ENCODE peak calls at places on chromosomes 13 and 19, in four cellular contexts. P, K, I and G are unnamed samples.

GRCh38 chr13:103815619-103816018 is 749.4 kb upstream of the SLC10A2 start:
- DNase-seq in I (no peak), K (no peak), P (no peak), G (no peak)

GRCh38 chr19:405138-405965 is 3.6 kb downstream of the C2CD4C start:
- DNase-seq in P (no peak), I (no peak), K (no peak), G (no peak)

GRCh38 chr19:53541971-53542370 is 4.0 kb downstream of the ZNF331 start:
- DNase-seq in P (no peak), K (no peak), I (no peak), G (no peak)

GRCh38 chr13:20669162-20669561 is 34.3 kb upstream of the IL17D start:
- DNase-seq in I (no peak), P (no peak), K (no peak), G (no peak)

GRCh38 chr19:29268103-29268502 is 55.2 kb upstream of the UQCRFS1 start:
- DNase-seq in I (no peak), K (no peak), P (no peak), G (no peak)

GRCh38 chr13:104314926-104315535 is 1248.8 kb upstream of the SLC10A2 start:
- DNase-seq in K (peak), I (no peak), P (no peak), G (no peak)

GRCh38 chr13:102555914-102556553 is 40.8 kb upstream of the TPP2 start:
- DNase-seq in K (peak), I (no peak), P (no peak), G (no peak)

GRCh38 chr13:99652901-99653300 is 151.6 kb downstream of the TM9SF2 start:
- DNase-seq in K (no peak), P (no peak), I (no peak), G (no peak)

GRCh38 chr19:37218592-37218935 is 550 bp downstream of the ZNF383 start:
- DNase-seq in K (peak), I (no peak), P (no peak), G (peak)

GRCh38 chr13:61383101-61383500 is 32.5 kb downstream of the PCDH20 start:
- DNase-seq in I (no peak), K (no peak), P (no peak), G (no peak)

GRCh38 chr19:46713781-46714522 is 3.0 kb downstream of the PRKD2 start:
- DNase-seq in K (peak), P (peak), I (no peak), G (peak)

GRCh38 chr19:8028951-8029491 is 23.5 kb upstream of the CCL25 start:
- DNase-seq in P (no peak), K (peak), I (no peak), G (no peak)

GRCh38 chr19:46426035-46426505 is 2.7 kb downstream of the PNMA8C start:
- DNase-seq in I (no peak), P (no peak), K (no peak), G (no peak)

GRCh38 chr13:43978688-43979087 is 99.0 kb downstream of the LACC1 start:
- DNase-seq in K (no peak), P (no peak), I (no peak), G (no peak)

GRCh38 chr13:99528547-99528946 is 27.3 kb downstream of the TM9SF2 start:
- DNase-seq in I (no peak), K (no peak), P (no peak), G (no peak)

GRCh38 chr19:2511991-2512390 is 36.1 kb downstream of the GADD45B start:
- DNase-seq in P (no peak), K (no peak), I (no peak), G (no peak)

GRCh38 chr19:52397310-52398090 is at the start of gene ZNF528:
- DNase-seq in K (peak), I (peak), P (peak), G (peak)

GRCh38 chr13:80444240-80445015 is 103.5 kb upstream of the SPRY2 start:
- DNase-seq in P (no peak), K (no peak), I (no peak), G (no peak)

GRCh38 chr13:101514695-101515275 is 62.3 kb downstream of the ITGBL1 start:
- DNase-seq in P (no peak), K (peak), I (peak), G (no peak)

GRCh38 chr19:1389033-1389940 is 5.6 kb downstream of the NDUFS7 start:
- DNase-seq in P (no peak), I (no peak), K (no peak), G (no peak)

GRCh38 chr13:53782400-53783030 is 753.9 kb downstream of the OLFM4 start:
- DNase-seq in K (peak), I (no peak), P (no peak), G (peak)

GRCh38 chr13:64505511-64505910 is 2724.6 kb downstream of the PCDH9 start:
- DNase-seq in K (peak), I (peak), P (no peak), G (no peak)

GRCh38 chr13:109156181-109156935 is 526.9 kb downstream of the MYO16 start:
- DNase-seq in K (peak), P (no peak), I (peak), G (peak)

GRCh38 chr19:55344444-55344843 is 4.8 kb downstream of the KMT5C start:
- DNase-seq in P (no peak), I (no peak), K (no peak), G (no peak)

GRCh38 chr13:21371011-21371410 is 88.1 kb downstream of the ZDHHC20 start:
- DNase-seq in K (no peak), I (no peak), P (no peak), G (no peak)

GRCh38 chr13:73000027-73000674 is 58.7 kb upstream of the KLF5 start:
- DNase-seq in K (peak), I (no peak), P (no peak), G (no peak)

GRCh38 chr19:6125571-6125989 is 9.9 kb upstream of the ACSBG2 start:
- DNase-seq in I (peak), P (peak), K (peak), G (peak)

GRCh38 chr13:44756411-44756810 is 180.3 kb upstream of the TSC22D1 start:
- DNase-seq in K (no peak), P (no peak), I (no peak), G (no peak)

GRCh38 chr19:47446534-47447469 is 24.9 kb downstream of the SLC8A2 start:
- DNase-seq in K (no peak), P (peak), I (no peak), G (no peak)

GRCh38 chr19:48746738-48747575 is at the start of gene IZUMO1:
- DNase-seq in K (peak), P (peak), I (peak), G (no peak)

GRCh38 chr19:55410168-55410567 is 2.6 kb upstream of the UBE2S start:
- DNase-seq in K (no peak), P (no peak), I (no peak), G (no peak)

GRCh38 chr19:44644391-44645016 is 794 bp downstream of the PVR start:
- DNase-seq in K (peak), I (no peak), P (peak), G (no peak)

GRCh38 chr13:61156753-61157152 is 258.9 kb downstream of the PCDH20 start:
- DNase-seq in K (no peak), P (no peak), I (no peak), G (no peak)

GRCh38 chr13:42041684-42042035 is 6.8 kb upstream of the DGKH start:
- DNase-seq in K (peak), I (no peak), P (peak), G (no peak)

GRCh38 chr19:34365463-34366401 is 736 bp downstream of the GPI start:
- DNase-seq in K (peak), P (peak), I (no peak), G (no peak)

GRCh38 chr13:77239312-77239711 is 87.6 kb downstream of the MYCBP2 start:
- DNase-seq in K (peak), I (no peak), P (no peak), G (no peak)

GRCh38 chr13:31436478-31436877 is 236.7 kb downstream of the B3GLCT start:
- DNase-seq in I (no peak), P (no peak), K (no peak), G (no peak)

GRCh38 chr19:39971380-39971841 is 446 bp downstream of the PSMC4 start:
- DNase-seq in K (no peak), P (no peak), I (no peak), G (no peak)

GRCh38 chr19:29552454-29553280 is 26.9 kb downstream of the VSTM2B start:
- DNase-seq in P (no peak), K (no peak), I (no peak), G (no peak)

GRCh38 chr19:50567052-50567841 is 988 bp downstream of the LRRC4B start:
- DNase-seq in I (no peak), P (no peak), K (no peak), G (no peak)
- H3K4me3 ChIP-seq in I (no peak), P (no peak), K (no peak), G (no peak)

GRCh38 chr19:16067205-16067938 is 8.9 kb upstream of the TPM4 start:
- DNase-seq in I (peak), P (peak), K (peak), G (peak)
- H3K4me3 ChIP-seq in I (peak), P (peak), K (peak), G (peak)

DNA sequence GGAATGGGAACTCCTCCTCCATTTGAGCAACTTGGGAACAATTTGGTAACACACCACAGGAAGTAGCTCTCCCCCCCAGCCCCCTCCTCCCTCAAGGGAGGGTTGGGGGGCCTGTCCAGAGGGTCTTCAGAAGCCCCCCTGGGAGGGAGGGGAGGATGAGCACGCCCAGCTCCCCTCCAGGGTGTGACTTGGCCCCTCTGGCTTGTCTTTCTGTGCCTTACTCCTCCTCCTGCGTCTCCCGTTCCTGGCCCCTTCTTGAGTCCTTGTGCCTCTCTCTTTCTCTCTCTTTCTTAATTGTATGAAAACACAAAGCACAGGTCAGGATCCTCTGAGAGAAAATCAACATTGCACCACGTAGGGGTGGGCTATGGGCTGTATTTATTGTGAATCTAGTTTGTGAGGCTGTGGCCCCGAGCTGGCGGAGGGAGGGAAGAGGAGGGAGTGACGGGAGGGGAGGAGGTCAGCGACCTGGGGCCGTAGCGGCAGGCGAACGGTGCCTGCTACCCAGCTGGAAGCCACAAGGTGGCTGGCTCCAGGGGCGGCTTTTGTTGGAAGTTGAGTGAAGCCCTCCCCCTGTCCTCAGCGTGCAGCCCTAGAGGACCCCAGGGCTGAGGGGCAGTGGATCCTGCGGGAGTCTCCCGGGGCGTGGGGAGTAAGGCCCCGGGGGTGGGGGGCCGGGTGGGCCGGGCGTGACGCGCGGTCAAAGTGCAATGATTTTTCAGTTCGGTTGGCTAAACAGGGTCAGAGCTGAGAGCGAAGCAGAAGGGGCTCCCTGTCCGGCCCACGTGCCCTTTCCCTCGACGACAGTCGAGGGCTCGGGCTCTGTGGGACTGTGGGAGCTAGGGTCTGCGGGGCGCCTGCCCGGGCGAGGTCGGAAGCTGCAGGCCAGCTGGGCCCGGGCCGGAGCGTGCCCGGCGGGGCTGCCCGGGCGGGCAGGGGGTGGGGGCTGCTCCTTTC is 6.4 kb downstream of the LYL1 start:
- DNase-seq in P (no peak), I (no peak), K (no peak), G (no peak)
- H3K4me3 ChIP-seq in P (peak), I (no peak), K (no peak), G (no peak)

GRCh38 chr19:18329035-18329376 is 6.1 kb upstream of the LSM4 start:
- DNase-seq in P (no peak), I (no peak), K (no peak), G (no peak)
- H3K4me3 ChIP-seq in P (peak), I (peak), K (peak), G (no peak)

DNA sequence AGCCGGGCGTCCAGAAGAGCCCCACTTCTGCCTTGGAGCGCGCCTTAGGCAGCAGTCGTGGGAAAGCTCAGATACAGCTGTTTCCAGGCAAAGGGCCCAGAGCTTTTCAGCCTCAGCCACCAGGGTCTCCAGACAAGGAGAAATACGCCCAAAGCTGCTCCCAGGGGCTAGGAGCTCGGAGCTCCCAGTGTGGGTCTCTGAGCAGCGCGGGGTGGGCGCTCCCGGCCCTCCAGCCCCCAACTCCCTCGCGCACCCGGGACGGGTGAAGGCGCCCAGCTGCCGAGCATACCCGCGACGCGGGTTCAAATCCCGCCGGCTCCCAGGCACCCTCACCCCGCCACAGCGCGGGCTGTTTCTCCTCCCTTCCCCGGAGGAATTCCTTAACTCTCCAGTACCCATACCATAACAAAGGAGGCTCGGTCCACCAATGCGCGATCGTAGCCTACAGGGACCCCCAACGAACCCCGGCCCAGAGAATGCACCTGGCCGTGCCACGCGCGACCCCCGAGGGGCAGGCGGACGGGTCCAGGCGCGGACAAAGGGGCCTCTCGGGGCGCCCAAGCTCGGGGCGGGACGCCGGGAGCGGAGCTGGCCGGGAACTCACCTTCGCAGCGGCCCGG is 507 bp downstream of the COL4A1 start:
- DNase-seq in P (no peak), I (no peak), K (no peak), G (no peak)
- H3K4me3 ChIP-seq in P (peak), I (peak), K (peak), G (peak)

GRCh38 chr19:50148528-50148927 is 14.6 kb downstream of the IZUMO2 start:
- DNase-seq in K (no peak), I (no peak), P (no peak), G (no peak)
- H3K4me3 ChIP-seq in K (no peak), I (no peak), P (peak), G (no peak)

GRCh38 chr19:38949580-38950367 is 19.0 kb downstream of the MRPS12 start:
- DNase-seq in P (peak), I (no peak), K (peak), G (no peak)
- H3K4me3 ChIP-seq in P (peak), I (peak), K (no peak), G (no peak)

DNA sequence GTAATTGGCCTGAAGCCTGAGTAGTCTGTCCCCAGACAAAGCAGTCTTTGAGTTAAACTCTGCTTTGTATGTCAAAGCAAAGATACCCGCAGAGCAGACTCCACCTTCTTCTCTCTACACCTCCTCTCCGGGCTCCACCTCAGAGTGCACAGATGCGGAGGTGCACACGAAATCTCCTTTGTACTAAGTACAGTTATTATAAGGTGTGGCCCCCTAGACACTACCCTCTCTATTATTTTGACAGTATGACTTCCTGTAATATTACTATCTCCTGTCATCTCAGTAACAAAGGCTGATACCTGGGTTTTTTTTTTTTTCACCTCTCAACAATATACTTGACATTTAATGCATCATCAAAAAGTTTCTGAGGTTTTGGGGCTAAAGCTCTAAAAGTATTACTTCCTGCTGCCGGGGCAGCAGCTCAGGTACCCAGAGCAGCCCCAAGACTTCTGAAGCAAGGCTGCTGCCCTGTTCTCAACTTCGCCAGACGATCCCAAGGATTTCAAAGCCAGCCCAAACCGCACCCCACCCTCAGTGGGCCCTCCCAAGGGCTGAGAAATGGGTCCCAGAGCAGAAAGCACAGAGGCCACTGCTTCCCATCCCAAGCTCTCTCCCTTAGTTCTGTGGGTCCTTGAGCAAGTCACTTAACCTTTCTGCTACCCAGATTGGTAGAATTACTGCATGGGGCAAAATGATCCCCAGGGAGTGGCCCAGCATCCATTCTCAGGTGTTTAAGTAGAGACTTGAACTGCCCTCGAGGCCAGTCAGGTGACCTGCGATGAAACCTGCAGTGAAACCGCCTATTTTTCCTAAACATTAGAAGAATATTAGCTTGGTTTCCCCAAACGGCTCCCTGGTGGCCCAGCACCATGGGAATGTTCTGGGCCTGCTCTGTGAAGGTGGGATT is 180.6 kb downstream of the FOXO1 start:
- DNase-seq in I (no peak), K (no peak), P (no peak), G (no peak)
- H3K4me3 ChIP-seq in I (no peak), K (no peak), P (no peak), G (no peak)

DNA sequence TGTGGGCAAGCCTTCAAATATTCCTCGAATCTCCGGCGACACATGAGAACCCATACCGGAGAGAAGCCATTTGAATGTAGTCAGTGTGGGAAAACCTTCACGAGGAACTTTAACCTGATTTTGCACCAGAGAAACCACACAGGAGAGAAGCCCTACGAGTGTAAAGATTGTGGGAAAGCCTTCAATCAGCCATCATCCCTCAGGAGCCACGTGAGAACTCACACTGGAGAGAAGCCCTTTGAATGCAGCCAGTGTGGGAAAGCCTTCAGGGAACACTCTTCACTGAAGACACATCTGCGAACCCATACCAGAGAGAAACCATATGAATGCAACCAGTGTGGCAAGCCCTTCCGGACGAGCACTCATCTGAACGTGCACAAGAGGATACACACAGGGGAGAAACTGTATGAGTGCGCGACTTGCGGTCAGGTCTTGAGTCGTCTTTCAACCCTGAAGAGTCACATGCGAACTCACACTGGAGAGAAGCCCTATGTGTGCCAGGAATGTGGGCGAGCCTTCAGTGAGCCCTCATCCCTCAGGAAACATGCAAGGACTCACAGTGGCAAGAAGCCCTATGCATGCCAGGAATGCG is 28.8 kb downstream of the ZNF333 start:
- DNase-seq in I (no peak), P (no peak), K (no peak), G (no peak)
- H3K4me3 ChIP-seq in I (no peak), P (no peak), K (no peak), G (no peak)